ENCODE peak calls at places on chromosomes 1 and 21, in six cellular contexts. I, X, H, M, G and A are unnamed samples.

GRCh38 chr1:183195146-183195571 is 9.1 kb downstream of the LAMC2 start:
- DNase-seq in G (no peak), H (peak), I (peak), X (no peak), M (no peak), A (peak)

GRCh38 chr21:29454179-29454578 is 155.5 kb downstream of the BACH1 start:
- DNase-seq in H (no peak), X (no peak), G (no peak), I (no peak), M (no peak), A (no peak)

GRCh38 chr1:186848509-186849130 is 19.9 kb downstream of the PLA2G4A start:
- DNase-seq in I (no peak), M (no peak), X (no peak), H (no peak), G (no peak), A (peak)

GRCh38 chr1:41215623-41216022 is 26.5 kb downstream of the SCMH1 start:
- DNase-seq in G (no peak), I (no peak), X (no peak), H (no peak), M (no peak), A (no peak)

GRCh38 chr1:230801441-230801840 is 54.3 kb downstream of the CAPN9 start:
- DNase-seq in G (no peak), H (no peak), X (no peak), I (no peak), M (no peak), A (no peak)

GRCh38 chr1:155178441-155179106 is 4.9 kb downstream of the TRIM46 start:
- DNase-seq in H (peak), M (peak), X (no peak), I (no peak), G (peak), A (no peak)

GRCh38 chr1:168321945-168322344 is 41.3 kb downstream of the TBX19 start:
- DNase-seq in H (no peak), X (no peak), G (no peak), I (peak), M (no peak), A (no peak)

GRCh38 chr1:229887043-229887822 is 179.8 kb upstream of the GALNT2 start:
- DNase-seq in X (no peak), G (no peak), H (peak), I (no peak), M (no peak), A (no peak)

GRCh38 chr1:244496186-244496585 is 35.1 kb downstream of the CATSPERE start:
- DNase-seq in M (no peak), H (no peak), G (no peak), X (no peak), I (no peak), A (no peak)

GRCh38 chr1:209689484-209689883 is 14.3 kb downstream of the G0S2 start:
- DNase-seq in H (peak), G (no peak), M (no peak), X (no peak), I (peak), A (no peak)

GRCh38 chr1:170768929-170769328 is 105.0 kb downstream of the PRRX1 start:
- DNase-seq in X (no peak), M (no peak), H (no peak), I (no peak), G (no peak), A (no peak)

GRCh38 chr21:34877485-34878128 is 171.5 kb downstream of the RUNX1 start:
- DNase-seq in M (no peak), H (peak), X (no peak), G (no peak), I (no peak), A (no peak)

GRCh38 chr1:94063379-94063778 is 57.6 kb downstream of the ABCA4 start:
- DNase-seq in G (no peak), X (no peak), I (peak), M (peak), H (peak), A (peak)

GRCh38 chr1:223337174-223337869 is 26.7 kb downstream of the SUSD4 start:
- DNase-seq in G (no peak), M (no peak), I (no peak), X (no peak), H (no peak), A (no peak)

GRCh38 chr1:239771550-239771949 is 320.1 kb upstream of the FMN2 start:
- DNase-seq in M (no peak), I (no peak), X (no peak), H (no peak), G (no peak), A (no peak)

GRCh38 chr1:111620412-111620971 is 903 bp downstream of the RAP1A start:
- DNase-seq in H (peak), I (peak), G (no peak), M (no peak), X (no peak), A (no peak)

GRCh38 chr1:221994274-221994698 is 252.4 kb upstream of the DUSP10 start:
- DNase-seq in I (no peak), M (no peak), G (no peak), H (no peak), X (no peak), A (peak)

GRCh38 chr1:24890861-24891260 is 39.2 kb downstream of the RUNX3 start:
- DNase-seq in X (no peak), H (peak), I (no peak), G (no peak), M (no peak), A (no peak)

GRCh38 chr1:3389093-3389833 is 65.2 kb upstream of the ARHGEF16 start:
- DNase-seq in M (no peak), X (no peak), H (no peak), G (no peak), I (no peak), A (no peak)

GRCh38 chr1:61403863-61404615 is 320.9 kb downstream of the TM2D1 start:
- DNase-seq in H (peak), G (no peak), X (no peak), M (no peak), I (no peak), A (peak)

GRCh38 chr1:85550784-85551516 is 29.6 kb upstream of the CCN1 start:
- DNase-seq in X (no peak), I (no peak), M (no peak), G (no peak), H (no peak), A (peak)

GRCh38 chr1:1039145-1039910 is 19.4 kb downstream of the AGRN start:
- DNase-seq in G (no peak), M (no peak), X (no peak), H (no peak), I (no peak), A (no peak)

GRCh38 chr1:150895618-150896017 is 8.7 kb downstream of the CTXND2 start:
- DNase-seq in I (peak), M (no peak), H (no peak), X (no peak), G (no peak), A (peak)

GRCh38 chr1:225700164-225700740 is 47.3 kb upstream of the ENAH start:
- DNase-seq in I (peak), H (no peak), M (no peak), G (no peak), X (no peak), A (peak)

GRCh38 chr21:45818904-45819285 is 162.7 kb upstream of the COL6A1 start:
- DNase-seq in H (no peak), X (no peak), M (no peak), I (no peak), G (peak), A (peak)

GRCh38 chr1:67897270-67897949 is 64.1 kb upstream of the GNG12 start:
- DNase-seq in I (no peak), M (no peak), X (no peak), H (peak), G (no peak), A (peak)

GRCh38 chr1:209576392-209576791 is 7.1 kb upstream of the CAMK1G start:
- DNase-seq in M (no peak), X (no peak), G (no peak), H (no peak), I (no peak), A (no peak)

GRCh38 chr1:200468264-200469001 is 58.6 kb upstream of the ZNF281 start:
- DNase-seq in G (no peak), I (peak), H (no peak), X (no peak), M (no peak), A (no peak)